ENCODE peak calls at places on chromosomes 2 and 18, in eight cellular contexts. E is endothelial cell, A is WERI-Rb-1, P is keratinocyte, M is breast epithelium, C is right atrium auricular region, G is PC-9, U is colonic mucosa. I is an unnamed sample.

GRCh38 chr2:171723724-171724683 is 36.7 kb downstream of the DYNC1I2 start:
- DNase-seq in C (no peak), U (no peak), E (no peak), M (no peak), P (no peak), G (no peak), A (peak), I (no peak)

GRCh38 chr2:188256420-188256819 is 35.3 kb upstream of the GULP1 start:
- DNase-seq in C (no peak), G (no peak), M (no peak), A (no peak), P (no peak), U (no peak), E (no peak), I (no peak)

GRCh38 chr2:24840962-24841945 is 48.0 kb downstream of the CENPO start:
- DNase-seq in C (no peak), P (no peak), U (no peak), E (no peak), A (no peak), G (no peak), M (no peak), I (no peak)

GRCh38 chr18:77101410-77102245 is 31.0 kb downstream of the MBP start:
- DNase-seq in C (peak), M (no peak), E (no peak), P (peak), G (peak), U (peak), A (no peak), I (no peak)

GRCh38 chr2:236366406-236366805 is 102.2 kb upstream of the ASB18 start:
- DNase-seq in U (no peak), A (no peak), G (no peak), P (no peak), C (peak), M (no peak), E (no peak), I (no peak)

GRCh38 chr2:118177318-118177717 is 89.0 kb downstream of the INSIG2 start:
- DNase-seq in M (no peak), P (no peak), A (no peak), G (no peak), C (no peak), E (no peak), U (no peak), I (no peak)

GRCh38 chr18:48887294-48887904 is 63.4 kb downstream of the SMAD7 start:
- DNase-seq in C (no peak), P (no peak), M (no peak), U (no peak), E (no peak), G (no peak), A (peak), I (peak)

GRCh38 chr2:130920417-130921030 is 83.8 kb downstream of the ARHGEF4 start:
- DNase-seq in U (peak), M (no peak), P (peak), C (peak), G (peak), A (peak), E (peak), I (peak)

GRCh38 chr2:60528366-60528765 is 25.1 kb downstream of the BCL11A start:
- DNase-seq in A (no peak), E (no peak), U (no peak), P (no peak), C (no peak), M (no peak), G (no peak), I (no peak)

GRCh38 chr2:170368370-170368769 is 190.4 kb downstream of the MYO3B start:
- DNase-seq in M (no peak), C (no peak), G (no peak), E (no peak), P (no peak), U (no peak), A (no peak), I (no peak)

GRCh38 chr2:63544017-63544627 is 44.2 kb downstream of the WDPCP start:
- DNase-seq in A (no peak), G (no peak), P (no peak), U (no peak), M (no peak), E (no peak), C (no peak), I (no peak)

GRCh38 chr18:49910986-49911385 is 97.7 kb upstream of the ACAA2 start:
- DNase-seq in C (no peak), A (peak), G (no peak), E (no peak), P (no peak), U (no peak), M (no peak), I (no peak)

GRCh38 chr18:58848685-58849084 is 16.0 kb upstream of the ZNF532 start:
- DNase-seq in G (peak), P (peak), M (no peak), C (no peak), U (no peak), E (no peak), A (no peak), I (no peak)

GRCh38 chr2:3066831-3067230 is 310.8 kb downstream of the EIPR1 start:
- DNase-seq in A (no peak), U (no peak), C (no peak), E (no peak), M (no peak), P (no peak), G (no peak), I (no peak)

GRCh38 chr2:226813148-226813701 is 13.6 kb upstream of the IRS1 start:
- DNase-seq in P (no peak), C (no peak), G (no peak), M (no peak), E (peak), A (peak), U (no peak), I (no peak)

GRCh38 chr2:167340322-167340721 is 452.0 kb downstream of the XIRP2 start:
- DNase-seq in P (no peak), E (no peak), C (no peak), M (no peak), U (no peak), G (no peak), A (no peak), I (no peak)

GRCh38 chr2:11307764-11308415 is 36.5 kb downstream of the ROCK2 start:
- DNase-seq in G (no peak), U (no peak), C (no peak), A (no peak), P (no peak), M (no peak), E (no peak), I (no peak)

GRCh38 chr18:54647176-54647575 is 56.1 kb downstream of the DYNAP start:
- DNase-seq in M (no peak), P (no peak), A (peak), C (no peak), G (no peak), E (peak), U (peak), I (no peak)

GRCh38 chr2:43478423-43479086 is 117.3 kb downstream of the THADA start:
- DNase-seq in C (no peak), U (no peak), G (peak), M (no peak), A (no peak), E (no peak), P (no peak), I (no peak)

GRCh38 chr2:215601990-215602721 is 166.3 kb upstream of the FN1 start:
- DNase-seq in P (no peak), E (no peak), A (no peak), U (no peak), M (no peak), G (peak), C (no peak), I (no peak)

GRCh38 chr18:36850527-36851201 is 21.7 kb downstream of the KIAA1328 start:
- DNase-seq in E (no peak), C (no peak), M (no peak), G (peak), P (peak), A (no peak), U (no peak), I (no peak)

GRCh38 chr2:238291550-238292281 is 3.3 kb upstream of the PER2 start:
- DNase-seq in A (no peak), P (no peak), E (no peak), G (no peak), C (no peak), U (no peak), M (no peak), I (no peak)

GRCh38 chr2:64989982-64990614 is 899 bp downstream of the SLC1A4 start:
- DNase-seq in C (no peak), G (no peak), U (peak), E (no peak), P (no peak), A (peak), M (no peak), I (peak)

GRCh38 chr2:64987001-64987962 is 1.9 kb upstream of the SLC1A4 start:
- DNase-seq in P (peak), E (no peak), C (no peak), G (no peak), M (no peak), U (no peak), A (no peak), I (no peak)

GRCh38 chr2:64987963-64988419 is 1.2 kb upstream of the SLC1A4 start:
- DNase-seq in E (no peak), M (no peak), C (no peak), P (no peak), A (no peak), U (no peak), G (no peak), I (no peak)

GRCh38 chr2:64989126-64989981 is at the start of gene SLC1A4:
- DNase-seq in E (peak), P (no peak), C (peak), U (peak), M (peak), A (peak), G (peak), I (peak)

DNA sequence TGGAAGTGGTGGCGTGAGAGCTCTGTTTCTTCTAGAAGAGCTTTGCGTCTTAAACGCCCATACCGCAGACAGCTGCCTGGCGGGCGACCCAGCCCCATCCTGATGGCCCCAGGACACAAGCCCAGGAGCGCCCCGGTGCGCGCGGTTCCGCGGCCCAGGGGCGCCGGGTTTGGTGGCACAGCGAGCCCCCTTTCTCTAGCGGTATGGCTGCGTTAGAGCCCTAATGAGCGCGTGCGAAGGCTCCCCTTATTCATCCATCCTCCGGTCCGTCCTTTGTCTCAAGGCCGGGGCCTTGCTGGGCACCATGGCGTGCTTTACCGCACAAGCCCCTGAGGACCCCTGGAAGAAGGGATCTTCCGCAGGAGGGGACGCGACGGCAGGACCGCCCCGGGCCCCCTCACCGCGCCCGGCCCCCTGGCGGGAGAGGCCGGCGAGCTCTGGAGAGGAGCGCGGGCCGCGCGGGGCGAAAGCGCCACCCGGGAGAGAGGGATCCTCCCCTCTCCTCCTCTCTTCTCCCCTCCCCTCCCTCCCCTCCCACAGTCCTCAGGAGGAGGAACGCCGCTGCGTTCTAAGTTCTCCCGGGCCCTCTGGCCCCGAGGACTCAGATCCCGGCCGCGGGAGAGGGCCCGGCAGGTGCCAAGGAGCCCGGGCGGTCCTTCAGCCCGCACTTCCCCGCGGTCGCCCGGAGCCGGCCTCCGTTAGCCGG is 626 bp upstream of the SLC1A4 start:
- DNase-seq in U (peak), A (peak), E (peak), C (peak), G (peak), M (peak), P (no peak), I (peak)
- TF ChIP-seq CTCF in U (no peak), A (peak), E (no peak), C (no peak), G (peak), M (peak), P (no peak), I (no peak)

GRCh38 chr2:96788393-96789244 is 27.4 kb upstream of the CNNM3 start:
- DNase-seq in P (no peak), C (no peak), U (peak), E (no peak), A (peak), G (peak), M (peak), I (no peak)
- TF ChIP-seq CTCF in P (no peak), C (no peak), U (no peak), E (no peak), A (no peak), G (no peak), M (no peak), I (no peak)

GRCh38 chr2:86441789-86442641 is 844 bp downstream of the KDM3A start:
- DNase-seq in E (peak), C (peak), P (no peak), A (peak), U (peak), G (no peak), M (peak), I (peak)
- TF ChIP-seq CTCF in E (no peak), C (no peak), P (no peak), A (no peak), U (no peak), G (no peak), M (no peak), I (no peak)

DNA sequence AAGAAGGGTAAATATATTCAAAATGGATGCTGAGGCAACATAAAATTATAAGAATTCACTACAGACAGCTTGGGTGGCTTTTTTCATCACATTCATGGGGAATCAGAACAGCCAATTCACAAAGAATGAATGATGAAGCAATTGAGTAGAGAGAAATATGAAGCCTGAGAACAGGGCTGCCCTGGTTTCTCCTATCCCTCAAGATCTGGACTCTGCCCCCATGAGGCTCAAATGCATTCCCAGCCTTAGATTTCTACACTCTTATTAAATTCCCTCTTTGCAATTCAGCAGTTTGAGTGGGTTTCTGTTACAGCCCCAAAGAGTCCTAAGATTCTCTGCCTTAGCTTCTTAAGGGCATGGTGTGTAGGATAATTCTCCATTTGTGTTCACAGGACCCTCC is 172.5 kb downstream of the MAIP1 start:
- DNase-seq in U (no peak), A (no peak), P (no peak), C (no peak), G (no peak), M (no peak), E (no peak), I (no peak)
- TF ChIP-seq CTCF in U (no peak), A (no peak), P (no peak), C (no peak), G (no peak), M (no peak), E (no peak), I (no peak)

DNA sequence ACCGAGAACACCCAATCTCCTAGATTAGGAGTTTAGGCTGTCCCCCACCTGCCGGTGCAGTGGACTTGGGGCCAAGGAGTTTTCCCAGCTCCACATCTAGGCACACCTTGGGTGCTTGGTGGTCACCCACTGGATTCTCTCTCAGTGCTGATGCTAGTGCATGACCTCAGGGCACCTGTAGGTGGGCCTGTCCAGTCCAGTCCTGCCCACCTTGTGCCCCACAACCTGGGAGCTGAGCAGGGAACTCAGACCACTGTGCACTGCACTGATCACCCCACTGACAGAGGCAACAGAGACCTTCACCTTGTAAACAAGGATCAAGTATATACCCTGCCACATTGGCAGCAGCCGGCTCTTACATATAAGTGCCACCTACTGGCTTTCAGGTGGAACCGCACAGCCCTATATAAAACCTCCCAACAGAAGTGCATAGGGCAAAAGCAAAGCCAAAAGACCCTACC is 12.7 kb upstream of the CDH19 start:
- DNase-seq in A (no peak), U (peak), C (no peak), M (no peak), E (no peak), P (no peak), G (no peak), I (no peak)
- TF ChIP-seq CTCF in A (peak), U (no peak), C (no peak), M (no peak), E (peak), P (no peak), G (peak), I (no peak)

GRCh38 chr2:62339413-62339812 is 143.5 kb downstream of the B3GNT2 start:
- DNase-seq in G (no peak), P (no peak), A (no peak), E (no peak), U (no peak), M (no peak), C (no peak), I (no peak)
- TF ChIP-seq CTCF in G (no peak), P (no peak), A (no peak), E (no peak), U (no peak), M (no peak), C (no peak), I (no peak)

GRCh38 chr2:7840651-7841380 is 841.0 kb upstream of the ID2 start:
- DNase-seq in C (no peak), U (no peak), M (no peak), A (no peak), E (no peak), G (no peak), P (no peak), I (no peak)
- TF ChIP-seq CTCF in C (no peak), U (no peak), M (no peak), A (no peak), E (no peak), G (no peak), P (no peak), I (no peak)

DNA sequence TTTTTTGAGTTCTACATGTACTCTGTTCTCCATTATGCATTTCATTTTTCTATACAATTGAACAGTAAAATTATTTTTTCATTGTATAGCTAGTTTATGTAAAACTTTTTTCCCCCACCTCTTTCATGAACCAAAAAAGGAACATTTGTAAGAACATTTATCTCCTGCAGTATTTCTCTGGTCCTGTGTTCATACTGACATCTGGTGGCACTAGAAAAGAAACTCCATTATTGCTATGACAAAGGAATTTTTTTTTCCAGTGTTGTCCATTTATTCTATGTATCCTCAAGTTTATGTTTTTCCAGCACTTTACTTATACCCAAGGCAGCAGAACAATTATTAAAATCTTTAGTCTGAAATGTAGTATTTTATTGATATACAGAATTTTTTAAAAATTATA is 27.4 kb upstream of the CHAC2 start:
- DNase-seq in A (no peak), G (peak), U (no peak), C (no peak), P (no peak), M (no peak), E (no peak), I (no peak)
- TF ChIP-seq CTCF in A (peak), G (peak), U (no peak), C (no peak), P (no peak), M (no peak), E (no peak), I (no peak)